ENCODE peak calls at places on chromosomes 13 and 19, in six cellular contexts. R is body of pancreas, Z is dorsolateral prefrontal cortex, A is adrenal gland, C is A549, I is esophagus squamous epithelium. K is an unnamed sample.

GRCh38 chr19:756821-757688 is 6.1 kb downstream of the MISP start:
- DNase-seq in Z (no peak), A (no peak), C (no peak), R (no peak), I (no peak), K (no peak)

GRCh38 chr13:27006519-27007161 is 165.0 kb downstream of the USP12 start:
- DNase-seq in A (no peak), I (no peak), C (no peak), R (peak; percentile 42), Z (peak; percentile 57), K (no peak)

GRCh38 chr19:1016647-1017114 is 4.2 kb downstream of the TMEM259 start:
- DNase-seq in I (no peak), C (peak; percentile 60), Z (no peak), R (no peak), A (peak; percentile 59), K (peak; percentile 48)

GRCh38 chr19:4913996-4914735 is 4.9 kb downstream of the UHRF1 start:
- DNase-seq in A (no peak), C (no peak), Z (no peak), R (no peak), I (no peak), K (no peak)

GRCh38 chr19:17455711-17456123 is 5.0 kb downstream of the NXNL1 start:
- DNase-seq in C (no peak), Z (no peak), A (no peak), I (no peak), R (no peak), K (no peak)

GRCh38 chr13:109904218-109904617 is 117.8 kb upstream of the IRS2 start:
- DNase-seq in R (no peak), C (peak; percentile 47), Z (no peak), A (no peak), I (no peak), K (no peak)

GRCh38 chr13:39616087-39616694 is 13.2 kb upstream of the LHFPL6 start:
- DNase-seq in A (peak; percentile 31), Z (peak; percentile 48), I (no peak), C (peak; percentile 54), R (peak; percentile 38), K (peak; percentile 73)

GRCh38 chr19:18202759-18203407 is 959 bp downstream of the RAB3A start:
- DNase-seq in I (no peak), A (peak; percentile 49), C (no peak), R (no peak), Z (peak; percentile 58), K (no peak)

GRCh38 chr13:75136151-75136550 is 345.8 kb downstream of the TBC1D4 start:
- DNase-seq in A (no peak), Z (no peak), I (no peak), C (no peak), R (no peak), K (no peak)

GRCh38 chr13:113774177-113775107 is 15.4 kb downstream of the TMEM255B start:
- DNase-seq in A (peak; percentile 40), I (no peak), Z (no peak), C (no peak), R (no peak), K (peak; percentile 22)

GRCh38 chr13:31209172-31209818 is 9.5 kb downstream of the B3GLCT start:
- DNase-seq in R (peak; percentile 22), A (peak; percentile 28), I (no peak), Z (no peak), C (no peak), K (peak; percentile 63)

GRCh38 chr19:44548736-44549135 is 19.3 kb upstream of the CEACAM20 start:
- DNase-seq in C (no peak), I (no peak), R (no peak), A (no peak), Z (no peak), K (peak; percentile 41)

GRCh38 chr13:76812206-76812882 is 73.9 kb downstream of the KCTD12 start:
- DNase-seq in I (no peak), Z (peak; percentile 47), R (no peak), C (no peak), A (peak; percentile 40), K (no peak)

GRCh38 chr13:110109140-110109783 is 197.7 kb downstream of the COL4A1 start:
- DNase-seq in C (no peak), R (no peak), A (no peak), Z (no peak), I (no peak), K (no peak)

GRCh38 chr19:6047741-6048231 is 62.5 kb downstream of the RFX2 start:
- DNase-seq in Z (peak; percentile 13), C (peak; percentile 58), R (no peak), I (no peak), A (no peak), K (peak; percentile 49)

GRCh38 chr19:53034054-53034453 is 10.5 kb upstream of the ERVV-2 start:
- DNase-seq in Z (no peak), A (no peak), C (no peak), I (no peak), R (no peak), K (no peak)

GRCh38 chr13:105847532-105848295 is 687.7 kb downstream of the EFNB2 start:
- DNase-seq in Z (no peak), R (no peak), A (no peak), C (no peak), I (no peak), K (peak; percentile 44)

GRCh38 chr19:38134538-38135149 is 89.4 kb downstream of the DPF1 start:
- DNase-seq in R (peak; percentile 31), I (no peak), Z (no peak), A (no peak), C (peak; percentile 74), K (peak; percentile 28)

GRCh38 chr19:41918653-41919244 is 9.5 kb downstream of the ERFL start:
- DNase-seq in C (no peak), A (no peak), R (no peak), I (no peak), Z (no peak), K (no peak)

GRCh38 chr19:48513289-48514122 is 1.9 kb upstream of the LMTK3 start:
- DNase-seq in R (peak; percentile 73), A (peak; percentile 50), C (peak; percentile 92), I (no peak), Z (peak; percentile 90), K (peak; percentile 48)

GRCh38 chr19:44585371-44586141 is 27.8 kb upstream of the IGSF23 start:
- DNase-seq in A (no peak), C (peak; percentile 59), R (no peak), I (no peak), Z (no peak), K (peak; percentile 39)

GRCh38 chr19:48121066-48121465 is 10.4 kb upstream of the PLA2G4C start:
- DNase-seq in I (no peak), A (no peak), R (no peak), C (no peak), Z (no peak), K (no peak)

GRCh38 chr13:98411617-98412310 is 165.1 kb downstream of the STK24 start:
- DNase-seq in R (peak; percentile 10), Z (no peak), A (peak; percentile 65), I (no peak), C (no peak), K (no peak)

GRCh38 chr13:73599232-73600128 is 534.7 kb downstream of the KLF12 start:
- DNase-seq in A (no peak), I (no peak), R (no peak), C (no peak), Z (no peak), K (no peak)

GRCh38 chr19:35015576-35016351 is 14.5 kb upstream of the SCN1B start:
- DNase-seq in I (no peak), Z (no peak), C (no peak), R (no peak), A (no peak), K (no peak)

GRCh38 chr13:41411536-41411935 is 45.8 kb upstream of the RGCC start:
- DNase-seq in Z (no peak), I (no peak), A (no peak), C (peak; percentile 29), R (no peak), K (peak; percentile 73)

GRCh38 chr19:48698046-48698445 is 2.3 kb downstream of the FUT2 start:
- DNase-seq in C (no peak), A (no peak), I (no peak), Z (no peak), R (no peak), K (peak; percentile 60)

GRCh38 chr13:110067355-110068175 is 239.4 kb downstream of the COL4A1 start:
- DNase-seq in R (no peak), Z (no peak), C (no peak), I (no peak), A (no peak), K (no peak)

GRCh38 chr13:100633461-100633860 is 41.1 kb downstream of the TMTC4 start:
- DNase-seq in I (no peak), Z (no peak), A (no peak), R (no peak), C (peak; percentile 56), K (peak; percentile 87)

GRCh38 chr13:100627142-100627541 is 38.6 kb upstream of the GGACT start:
- DNase-seq in R (no peak), Z (no peak), C (no peak), I (no peak), A (no peak), K (no peak)

GRCh38 chr13:100634686-100635085 is 39.9 kb downstream of the TMTC4 start:
- DNase-seq in Z (no peak), A (no peak), C (no peak), I (no peak), R (no peak), K (no peak)

GRCh38 chr13:100625447-100625846 is 36.9 kb upstream of the GGACT start:
- DNase-seq in I (no peak), C (no peak), R (no peak), A (no peak), Z (no peak), K (no peak)

GRCh38 chr13:100630564-100630963 is 42.0 kb upstream of the GGACT start:
- DNase-seq in R (no peak), Z (peak; percentile 56), C (no peak), A (no peak), I (no peak), K (peak; percentile 27)
- TF ChIP-seq CTCF in R (no peak), Z (peak; percentile 35), C (no peak), A (no peak), I (no peak), K (peak; percentile 21)

GRCh38 chr19:13838943-13839192 is 38.1 kb upstream of the NANOS3 start:
- DNase-seq in A (no peak), C (no peak), R (no peak), Z (no peak), I (no peak), K (no peak)
- H3K4me3 ChIP-seq in A (no peak overlapping the region), C (peak overlapping the region; percentile 95), R (no peak overlapping the region), Z (peak overlapping the region; percentile 57), I (peak overlapping the region; percentile 97), K (peak overlapping the region; percentile 95)

DNA sequence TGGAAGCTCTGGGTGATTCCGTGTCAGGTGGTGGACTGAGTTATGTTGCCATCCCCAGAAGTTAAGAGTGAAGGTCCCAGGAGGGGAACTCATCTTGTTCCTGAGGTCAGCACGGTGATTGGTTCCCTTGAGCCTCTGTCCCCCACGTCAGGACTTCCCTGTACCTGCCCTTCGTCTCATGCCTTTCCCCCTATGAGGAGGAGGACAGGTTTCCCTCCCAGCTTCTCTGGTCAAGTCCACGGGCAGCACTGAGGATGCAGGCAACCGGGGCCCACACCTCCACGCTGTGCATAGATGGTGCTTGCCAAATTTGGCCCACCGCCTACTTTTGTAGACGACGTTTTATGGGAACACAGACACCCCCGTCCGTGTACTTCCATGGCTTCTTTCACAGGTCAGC is 42.7 kb downstream of the TEX29 start:
- DNase-seq in C (no peak), A (no peak), I (no peak), Z (no peak), R (no peak), K (no peak)
- TF ChIP-seq CTCF in C (no peak), A (no peak), I (no peak), Z (no peak), R (no peak), K (no peak)

GRCh38 chr13:79492313-79492798 is 11.4 kb downstream of the NDFIP2 start:
- DNase-seq in C (no peak), Z (no peak), I (no peak), R (no peak), A (no peak), K (peak; percentile 19)
- H3K4me3 ChIP-seq in C (no peak overlapping the region), Z (no peak overlapping the region), I (no peak overlapping the region), R (no peak overlapping the region), A (no peak overlapping the region), K (no peak overlapping the region)

GRCh38 chr19:8456064-8456463 is 11.3 kb downstream of the HNRNPM start:
- DNase-seq in C (peak; percentile 47), A (no peak), R (no peak), Z (no peak), I (no peak), K (no peak)
- TF ChIP-seq CTCF in C (no peak), A (no peak), R (no peak), Z (no peak), I (no peak), K (peak; percentile 22)